ENCODE peak calls at places on chromosomes 13 and 19, in four cellular contexts. J, K, M and T are unnamed samples.
A peak's percentile ranks its signal among the peaks of the same experiment; 100 is the strongest.

GRCh38 chr13:101178394-101178793 is 237.9 kb downstream of the NALCN start:
- DNase-seq in J (no peak), K (no peak), M (no peak), T (no peak)

GRCh38 chr13:27678306-27679040 is 56.8 kb downstream of the POLR1D start:
- DNase-seq in J (no peak), K (peak; percentile 16), M (no peak), T (peak; percentile 8)

GRCh38 chr19:33998302-33998701 is 174.0 kb upstream of the LSM14A start:
- DNase-seq in J (peak; percentile 20), K (no peak), M (no peak), T (no peak)

GRCh38 chr19:19672816-19673215 is 4.2 kb downstream of the ZNF101 start:
- DNase-seq in J (no peak), K (no peak), M (no peak), T (no peak)

GRCh38 chr19:10800488-10800887 is 35.5 kb downstream of the TMED1 start:
- DNase-seq in J (no peak), K (no peak), M (no peak), T (no peak)

GRCh38 chr19:43784251-43784980 is 3.6 kb upstream of the KCNN4 start:
- DNase-seq in J (no peak), K (no peak), M (no peak), T (peak; percentile 77)

GRCh38 chr13:21670006-21670882 is 629 bp upstream of the FGF9 start:
- DNase-seq in J (peak; percentile 62), K (peak; percentile 71), M (no peak), T (peak; percentile 53)

GRCh38 chr13:52809310-52809769 is 39.1 kb downstream of the PCDH8 start:
- DNase-seq in J (peak; percentile 93), K (peak; percentile 83), M (peak; percentile 88), T (peak; percentile 84)

GRCh38 chr13:69319659-69320058 is 788.0 kb upstream of the ATXN8OS start:
- DNase-seq in J (no peak), K (no peak), M (no peak), T (no peak)

GRCh38 chr13:59774511-59774911 is 389.2 kb downstream of the DIAPH3 start:
- DNase-seq in J (no peak), K (no peak), M (no peak), T (no peak)

GRCh38 chr13:33032037-33032625 is 15.9 kb downstream of the KL start:
- DNase-seq in J (no peak), K (no peak), M (no peak), T (no peak)

GRCh38 chr13:113759525-113760137 is 605 bp downstream of the TMEM255B start:
- DNase-seq in J (peak; percentile 69), K (no peak), M (no peak), T (no peak)

GRCh38 chr13:43428545-43429287 is 358.1 kb downstream of the ENOX1 start:
- DNase-seq in J (no peak), K (no peak), M (no peak), T (no peak)
- TF ChIP-seq TEAD4 in J (no peak), K (no peak), M (peak; percentile 56), T (no peak)

DNA sequence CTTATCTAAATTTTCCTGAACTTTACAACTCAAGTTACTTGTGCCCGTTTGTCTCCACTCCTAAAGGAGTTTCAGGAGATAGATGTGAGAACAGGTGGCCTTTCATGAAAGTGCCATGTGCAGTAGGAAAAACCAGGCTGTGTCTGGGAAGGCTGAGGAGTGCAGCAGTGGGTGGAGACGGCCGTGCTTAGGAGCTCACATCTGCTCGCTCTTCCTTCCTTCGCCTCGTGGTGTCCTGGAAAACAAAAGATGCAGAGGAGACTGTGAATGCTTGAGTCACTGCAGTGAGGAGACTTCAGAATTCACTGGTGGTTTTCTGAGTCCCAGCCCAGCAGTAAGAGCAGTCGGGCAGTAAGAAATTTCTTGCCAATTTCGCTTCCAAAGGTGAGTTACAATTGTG is 138.4 kb upstream of the RNF113B start:
- DNase-seq in J (no peak), K (no peak), M (no peak), T (no peak)
- TF ChIP-seq TEAD4 in J (no peak), K (no peak), M (no peak), T (no peak)

GRCh38 chr19:6318772-6319171 is 14.6 kb downstream of the ACER1 start:
- DNase-seq in J (no peak), K (no peak), M (no peak), T (no peak)
- TF ChIP-seq TEAD4 in J (no peak), K (no peak), M (no peak), T (no peak)

GRCh38 chr13:80118099-80118498 is 222.8 kb downstream of the SPRY2 start:
- DNase-seq in J (no peak), K (no peak), M (no peak), T (no peak)
- TF ChIP-seq TEAD4 in J (no peak), K (no peak), M (no peak), T (no peak)

GRCh38 chr13:66137384-66137783 is 1092.8 kb downstream of the PCDH9 start:
- DNase-seq in J (no peak), K (no peak), M (no peak), T (no peak)
- TF ChIP-seq TEAD4 in J (no peak), K (no peak), M (no peak), T (no peak)

DNA sequence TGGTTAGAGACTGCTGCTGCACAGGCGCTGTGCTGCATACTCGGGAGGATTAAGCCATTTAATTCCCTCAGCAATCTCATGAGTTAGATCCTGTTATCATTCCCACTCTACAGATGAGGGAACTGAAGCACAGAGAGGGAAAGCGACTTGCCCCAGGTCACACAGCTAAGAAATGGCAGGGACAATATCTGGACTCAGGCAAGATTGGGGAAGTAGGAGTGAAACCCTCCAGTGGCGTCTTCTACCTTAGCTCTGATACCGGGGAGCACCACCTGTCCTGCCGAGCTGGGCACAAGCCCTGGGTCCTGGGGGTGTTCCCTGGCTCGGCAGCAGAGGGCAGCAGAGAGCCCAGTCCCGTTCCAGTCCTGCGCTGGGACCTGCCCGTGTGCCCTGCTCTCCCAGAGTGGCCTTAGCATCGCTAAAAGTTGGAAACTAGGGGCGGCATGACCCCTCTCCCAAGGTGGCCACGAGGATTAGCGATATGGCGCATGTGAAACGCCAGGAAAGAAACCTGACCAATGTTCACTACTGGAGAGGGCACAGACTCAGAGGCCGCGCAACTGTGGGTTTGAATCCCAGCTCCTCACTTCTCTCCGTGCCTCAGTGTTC is 20.5 kb downstream of the CYTH2 start:
- DNase-seq in J (peak; percentile 88), K (peak; percentile 96), M (peak; percentile 99), T (peak; percentile 71)
- TF ChIP-seq TEAD4 in J (no peak), K (no peak), M (no peak), T (no peak)

GRCh38 chr19:45045671-45046353 is 7.0 kb downstream of the CLASRP start:
- DNase-seq in J (no peak), K (no peak), M (no peak), T (no peak)
- TF ChIP-seq TEAD4 in J (no peak), K (no peak), M (no peak), T (no peak)